ENCODE peak calls at places on chromosomes 3 and 15, in seven cellular contexts. Y is GM23338, E is AG10803, I is fibroblast of mammary gland, B is heart left ventricle, W is fibroblast of pulmonary artery, L is NB4. O is an unnamed sample.

GRCh38 chr3:111737712-111738097 is 121.4 kb upstream of the PHLDB2 start:
- DNase-seq in Y (no peak), E (peak; percentile 94), I (peak; percentile 96), B (peak; percentile 73), W (peak; percentile 99), L (no peak), O (no peak)

GRCh38 chr3:151501905-151502615 is 41.2 kb upstream of the IGSF10 start:
- DNase-seq in Y (no peak), E (no peak), I (peak; percentile 28), B (no peak), W (peak; percentile 48), L (no peak), O (no peak)

GRCh38 chr3:157453824-157454223 is 17.2 kb downstream of the PTX3 start:
- DNase-seq in Y (no peak), E (no peak), I (no peak), B (no peak), W (no peak), L (no peak), O (no peak)

GRCh38 chr3:14425574-14426304 is 23.3 kb downstream of the SLC6A6 start:
- DNase-seq in Y (no peak), E (no peak), I (no peak), B (no peak), W (no peak), L (peak; percentile 89), O (peak; percentile 85)

GRCh38 chr3:102105113-102105642 is 255.9 kb downstream of the NFKBIZ start:
- DNase-seq in Y (no peak), E (no peak), I (no peak), B (no peak), W (no peak), L (no peak), O (no peak)

GRCh38 chr15:65326109-65326508 is 21.6 kb downstream of the RNU5B-1 start:
- DNase-seq in Y (peak; percentile 57), E (no peak), I (peak; percentile 8), B (peak; percentile 49), W (peak; percentile 25), L (no peak), O (no peak)

GRCh38 chr15:99434506-99435137 is 131.2 kb upstream of the MEF2A start:
- DNase-seq in Y (no peak), E (no peak), I (no peak), B (no peak), W (no peak), L (no peak), O (no peak)

GRCh38 chr3:173588547-173588946 is 191.0 kb downstream of the NLGN1 start:
- DNase-seq in Y (no peak), E (no peak), I (no peak), B (no peak), W (no peak), L (no peak), O (no peak)

GRCh38 chr3:173599673-173600072 is 202.1 kb downstream of the NLGN1 start:
- DNase-seq in Y (no peak), E (peak; percentile 72), I (no peak), B (no peak), W (no peak), L (no peak), O (no peak)

GRCh38 chr3:60125686-60126085 is 1075.9 kb upstream of the CFAP20DC start:
- DNase-seq in Y (no peak), E (no peak), I (no peak), B (no peak), W (no peak), L (no peak), O (no peak)

GRCh38 chr3:42425736-42426407 is 15.5 kb upstream of the LYZL4 start:
- DNase-seq in Y (peak; percentile 24), E (no peak), I (no peak), B (no peak), W (no peak), L (peak; percentile 4), O (no peak)

DNA sequence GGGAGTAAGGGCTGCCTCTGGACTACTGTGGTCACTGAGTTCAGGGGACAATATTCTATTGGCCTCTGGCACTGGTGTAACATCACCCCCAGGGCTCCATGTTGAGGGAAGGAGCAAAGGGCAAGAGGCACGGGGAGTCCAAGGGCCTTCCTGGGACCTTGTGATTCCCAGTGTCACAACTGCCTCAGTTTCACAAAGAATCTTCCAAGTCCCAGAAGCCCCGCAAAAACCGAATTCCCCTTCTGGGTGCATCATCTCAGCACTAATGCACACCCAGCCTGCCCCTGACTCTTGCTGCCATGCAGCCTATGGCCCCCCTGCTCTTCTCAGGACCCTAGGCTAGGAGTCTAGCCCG is 5.5 kb downstream of the AMOTL2 start:
- DNase-seq in Y (no peak), E (peak; percentile 16), I (no peak), B (no peak), W (no peak), L (no peak), O (no peak)
- H3K4me3 ChIP-seq in Y (no peak overlapping the region), E (peak overlapping the region; percentile 99), I (no peak overlapping the region), B (no peak overlapping the region), W (no peak overlapping the region), L (no peak overlapping the region), O (no peak overlapping the region)

DNA sequence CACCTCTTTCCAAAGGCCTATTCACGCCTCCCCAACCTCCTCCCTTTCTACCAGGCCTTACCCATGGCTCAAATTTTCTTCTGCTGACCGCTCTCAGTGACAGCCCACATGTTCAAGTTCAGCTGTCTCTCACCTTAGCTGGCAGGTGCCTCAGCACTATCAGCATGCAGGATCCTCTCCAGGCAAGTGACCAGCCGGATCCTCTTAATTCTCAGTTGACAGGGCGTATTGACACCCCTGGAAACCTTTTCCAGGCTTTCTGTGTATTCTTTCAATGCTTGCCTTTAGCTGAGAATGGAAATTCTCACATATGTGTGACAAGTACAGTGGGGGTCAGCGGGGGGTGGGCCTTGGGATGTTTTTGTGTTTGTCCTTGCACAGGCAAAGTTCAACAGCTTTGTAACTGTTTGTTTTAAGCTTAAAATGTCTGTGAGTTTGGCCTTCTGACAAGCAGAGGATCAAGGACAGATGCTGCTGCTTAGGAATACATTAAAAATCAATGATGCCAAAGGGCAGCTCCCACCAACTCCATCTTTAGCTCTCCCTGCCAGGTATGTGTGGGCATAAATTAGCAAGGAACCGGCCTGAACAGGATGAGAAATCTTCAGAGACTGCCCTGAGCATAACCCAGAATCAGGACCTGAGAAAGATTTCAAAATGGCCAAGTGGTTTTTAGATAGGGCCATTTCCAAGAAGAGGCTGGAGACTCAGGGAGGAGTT is 17.4 kb upstream of the BDH1 start:
- DNase-seq in Y (no peak), E (no peak), I (no peak), B (no peak), W (no peak), L (no peak), O (no peak)
- H3K4me3 ChIP-seq in Y (no peak overlapping the region), E (no peak overlapping the region), I (no peak overlapping the region), B (no peak overlapping the region), W (no peak overlapping the region), L (no peak overlapping the region), O (no peak overlapping the region)

GRCh38 chr15:64153480-64154367 is 2.2 kb downstream of the SNX22 start:
- DNase-seq in Y (peak; percentile 91), E (peak; percentile 80), I (peak; percentile 78), B (peak; percentile 92), W (peak; percentile 87), L (peak; percentile 92), O (peak; percentile 94)
- H3K4me3 ChIP-seq in Y (peak overlapping the region; percentile 82), E (no peak overlapping the region), I (no peak overlapping the region), B (no peak overlapping the region), W (no peak overlapping the region), L (no peak overlapping the region), O (no peak overlapping the region)

GRCh38 chr3:184563941-184564684 is 2.5 kb downstream of the EPHB3 start:
- DNase-seq in Y (no peak), E (no peak), I (no peak), B (no peak), W (no peak), L (no peak), O (peak; percentile 46)

GRCh38 chr3:184566441-184567414 is 5.1 kb downstream of the EPHB3 start:
- DNase-seq in Y (no peak), E (no peak), I (no peak), B (no peak), W (no peak), L (no peak), O (peak; percentile 88)

GRCh38 chr3:184563569-184563925 is 2.0 kb downstream of the EPHB3 start:
- DNase-seq in Y (no peak), E (no peak), I (no peak), B (no peak), W (no peak), L (no peak), O (no peak)

GRCh38 chr3:184564685-184565385 is 3.2 kb downstream of the EPHB3 start:
- DNase-seq in Y (no peak), E (no peak), I (no peak), B (no peak), W (no peak), L (no peak), O (no peak)

GRCh38 chr3:184565421-184566211 is 4.0 kb downstream of the EPHB3 start:
- DNase-seq in Y (no peak), E (peak; percentile 92), I (peak; percentile 87), B (no peak), W (peak; percentile 56), L (no peak), O (peak; percentile 83)
- H3K4me3 ChIP-seq in Y (no peak overlapping the region), E (peak overlapping the region; percentile 75), I (no peak overlapping the region), B (no peak overlapping the region), W (no peak overlapping the region), L (no peak overlapping the region), O (no peak overlapping the region)

DNA sequence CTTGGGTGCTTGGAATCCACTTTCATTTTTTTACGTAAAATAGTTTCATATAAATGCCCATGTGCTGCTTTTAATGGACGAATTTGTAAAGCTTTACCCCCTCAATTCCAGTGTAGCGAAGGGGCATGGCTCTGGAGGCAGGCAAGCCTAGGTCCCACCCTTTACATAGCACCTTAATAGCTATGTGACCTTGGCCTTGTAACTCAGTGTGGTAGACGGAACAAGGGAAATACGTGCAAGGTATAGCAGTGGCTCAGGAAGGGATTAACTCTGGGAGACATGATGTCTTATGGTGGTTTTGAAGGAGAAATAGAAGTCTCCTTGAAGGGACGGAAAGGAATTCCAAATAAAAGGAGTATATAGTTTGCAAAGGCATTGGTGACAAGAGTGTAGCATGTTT is 1.4 kb downstream of the SEC61A1 start:
- DNase-seq in Y (no peak), E (no peak), I (no peak), B (no peak), W (no peak), L (no peak), O (no peak)
- H3K4me3 ChIP-seq in Y (peak overlapping the region; percentile 99), E (peak overlapping the region; percentile 95), I (peak overlapping the region; percentile 94), B (peak overlapping the region; percentile 84), W (peak overlapping the region; percentile 73), L (peak overlapping the region; percentile 100), O (no peak overlapping the region)